ENCODE peak calls at places on chromosomes 3 and 15, in four cellular contexts. L, O, V and P are unnamed samples.

GRCh38 chr3:76134166-76134565 is 348.8 kb upstream of the ZNF717 start:
- DNase-seq in L (peak), O (no peak), V (no peak), P (no peak)

GRCh38 chr3:128521715-128522114 is 28.7 kb upstream of the GATA2 start:
- DNase-seq in L (no peak), O (no peak), V (no peak), P (no peak)

GRCh38 chr3:69313251-69313650 is 72.6 kb downstream of the FRMD4B start:
- DNase-seq in L (no peak), O (no peak), V (no peak), P (no peak)

GRCh38 chr15:42031211-42031915 is 10.5 kb upstream of the PLA2G4E start:
- DNase-seq in L (no peak), O (no peak), V (no peak), P (no peak)

GRCh38 chr15:57835119-57835518 is 128.6 kb downstream of the POLR2M start:
- DNase-seq in L (no peak), O (no peak), V (no peak), P (no peak)

GRCh38 chr3:149339931-149340309 is 6.5 kb upstream of the TM4SF18 start:
- DNase-seq in L (peak), O (peak), V (peak), P (peak)

GRCh38 chr15:67700023-67700422 is 125.3 kb upstream of the SKOR1 start:
- DNase-seq in L (peak), O (no peak), V (no peak), P (no peak)

GRCh38 chr3:69080233-69080644 is at the start of gene UBA3:
- DNase-seq in L (peak), O (peak), V (peak), P (peak)

GRCh38 chr3:184945886-184946625 is 134.1 kb downstream of the VPS8 start:
- DNase-seq in L (no peak), O (no peak), V (no peak), P (no peak)

GRCh38 chr3:114552527-114552812 is 258.6 kb downstream of the TIGIT start:
- DNase-seq in L (no peak), O (no peak), V (no peak), P (no peak)

GRCh38 chr15:89349212-89349558 is 14.6 kb upstream of the POLG start:
- DNase-seq in L (no peak), O (no peak), V (no peak), P (no peak)

GRCh38 chr3:8824238-8824637 is 54.8 kb upstream of the OXTR start:
- DNase-seq in L (peak), O (no peak), V (no peak), P (no peak)

GRCh38 chr3:105458518-105459215 is 92.0 kb downstream of the ALCAM start:
- DNase-seq in L (peak), O (no peak), V (no peak), P (no peak)

GRCh38 chr3:9422712-9423424 is 25.5 kb downstream of the SETD5 start:
- DNase-seq in L (peak), O (peak), V (peak), P (peak)

GRCh38 chr3:149020196-149020838 is 29.0 kb downstream of the GYG1 start:
- DNase-seq in L (peak), O (no peak), V (no peak), P (no peak)

GRCh38 chr15:56234804-56235203 is 8.9 kb downstream of the RFX7 start:
- DNase-seq in L (no peak), O (no peak), V (no peak), P (no peak)

GRCh38 chr3:150378467-150378751 is 29.7 kb upstream of the TSC22D2 start:
- DNase-seq in L (no peak), O (no peak), V (no peak), P (no peak)

GRCh38 chr3:187848396-187848795 is 103.1 kb upstream of the BCL6 start:
- DNase-seq in L (no peak), O (no peak), V (no peak), P (no peak)

GRCh38 chr15:51387699-51388041 is 46.2 kb downstream of the GLDN start:
- DNase-seq in L (no peak), O (no peak), V (no peak), P (no peak)

GRCh38 chr3:159852821-159853505 is 135.7 kb upstream of the IL12A start:
- DNase-seq in L (peak), O (peak), V (no peak), P (no peak)

GRCh38 chr3:66431494-66431893 is 69.3 kb downstream of the LRIG1 start:
- DNase-seq in L (peak), O (no peak), V (no peak), P (no peak)

GRCh38 chr3:102200126-102200525 is 234.7 kb upstream of the ZPLD1 start:
- DNase-seq in L (peak), O (no peak), V (no peak), P (no peak)

GRCh38 chr3:150887031-150887430 is 18.2 kb downstream of the MINDY4B start:
- DNase-seq in L (peak), O (no peak), V (no peak), P (no peak)

GRCh38 chr3:42066516-42067181 is 24.5 kb upstream of the TRAK1 start:
- DNase-seq in L (peak), O (no peak), V (no peak), P (peak)

GRCh38 chr3:48695113-48695753 is 9.5 kb upstream of the NCKIPSD start:
- DNase-seq in L (peak), O (no peak), V (no peak), P (peak)

GRCh38 chr15:66839511-66840112 is 137.6 kb downstream of the SMAD6 start:
- DNase-seq in L (peak), O (no peak), V (no peak), P (no peak)

GRCh38 chr15:78070049-78070698 is 7.3 kb downstream of the TBC1D2B start:
- DNase-seq in L (no peak), O (no peak), V (no peak), P (no peak)

GRCh38 chr15:87477759-87478687 is 778.5 kb downstream of the NTRK3 start:
- DNase-seq in L (peak), O (peak), V (no peak), P (peak)